ENCODE peak calls at places on chromosomes 7 and 10, in five cellular contexts. M is heart left ventricle, Q is ovary, F is lung, E is uterus. S is an unnamed sample.

GRCh38 chr7:144437370-144438191 is 34.1 kb upstream of the NOBOX start:
- DNase-seq in M (no peak), Q (peak; percentile 69), F (peak; percentile 34), E (peak; percentile 17), S (peak; percentile 17)

GRCh38 chr10:24957624-24958435 is 5.4 kb upstream of the PRTFDC1 start:
- DNase-seq in M (no peak), Q (no peak), F (no peak), E (no peak), S (peak; percentile 59)

GRCh38 chr10:86291616-86292340 is 74.8 kb downstream of the GRID1 start:
- DNase-seq in M (no peak), Q (no peak), F (peak; percentile 22), E (no peak), S (no peak)

GRCh38 chr10:26937371-26937770 is 76.6 kb upstream of the ABI1 start:
- DNase-seq in M (no peak), Q (no peak), F (no peak), E (no peak), S (no peak)

GRCh38 chr7:105879782-105880181 is 3.4 kb upstream of the ATXN7L1 start:
- DNase-seq in M (no peak), Q (no peak), F (no peak), E (no peak), S (no peak)

GRCh38 chr10:118472961-118473675 is 122.3 kb downstream of the PRLHR start:
- DNase-seq in M (no peak), Q (no peak), F (no peak), E (no peak), S (no peak)

GRCh38 chr7:35555386-35555785 is 139.5 kb downstream of the HERPUD2 start:
- DNase-seq in M (no peak), Q (no peak), F (no peak), E (no peak), S (no peak)

GRCh38 chr7:88339195-88339922 is 32.7 kb upstream of the STEAP4 start:
- DNase-seq in M (no peak), Q (no peak), F (no peak), E (no peak), S (no peak)

GRCh38 chr10:73771722-73772279 is 10.0 kb upstream of the CHCHD1 start:
- DNase-seq in M (peak; percentile 96), Q (peak; percentile 90), F (no peak), E (no peak), S (peak; percentile 98)

GRCh38 chr7:70498232-70498631 is 633.7 kb upstream of the GALNT17 start:
- DNase-seq in M (no peak), Q (no peak), F (no peak), E (no peak), S (no peak)

GRCh38 chr7:141280100-141280499 is 206.2 kb downstream of the TMEM178B start:
- DNase-seq in M (no peak), Q (no peak), F (no peak), E (no peak), S (no peak)

GRCh38 chr10:42951486-42952251 is 125.2 kb upstream of the RET start:
- DNase-seq in M (peak; percentile 72), Q (no peak), F (no peak), E (no peak), S (no peak)

GRCh38 chr7:40569326-40569725 is 434.5 kb downstream of the SUGCT start:
- DNase-seq in M (no peak), Q (no peak), F (no peak), E (no peak), S (no peak)

GRCh38 chr10:72340911-72341310 is 13.8 kb downstream of the DNAJB12 start:
- DNase-seq in M (peak; percentile 67), Q (no peak), F (no peak), E (no peak), S (no peak)

GRCh38 chr10:45557275-45557905 is 115.2 kb downstream of the ZFAND4 start:
- DNase-seq in M (no peak), Q (no peak), F (no peak), E (no peak), S (no peak)

GRCh38 chr7:47046949-47047348 is 535.0 kb downstream of the TNS3 start:
- DNase-seq in M (no peak), Q (no peak), F (no peak), E (no peak), S (no peak)

GRCh38 chr10:102492983-102493382 is 9.5 kb downstream of the ACTR1A start:
- DNase-seq in M (no peak), Q (no peak), F (no peak), E (no peak), S (no peak)

GRCh38 chr10:3090914-3091313 is 23.6 kb downstream of the PFKP start:
- DNase-seq in M (no peak), Q (no peak), F (peak; percentile 82), E (peak; percentile 43), S (peak; percentile 75)

GRCh38 chr10:13291821-13292773 is 7.8 kb downstream of the PHYH start:
- DNase-seq in M (no peak), Q (no peak), F (no peak), E (no peak), S (no peak)

GRCh38 chr7:80699656-80700318 is 61.3 kb downstream of the CD36 start:
- DNase-seq in M (no peak), Q (no peak), F (no peak), E (no peak), S (no peak)

GRCh38 chr7:41027428-41028115 is 675.3 kb downstream of the INHBA start:
- DNase-seq in M (no peak), Q (no peak), F (no peak), E (no peak), S (no peak)

GRCh38 chr10:72981882-72982529 is 27.4 kb upstream of the PLA2G12B start:
- DNase-seq in M (no peak), Q (no peak), F (no peak), E (no peak), S (no peak)

GRCh38 chr7:115097175-115097671 is 175.3 kb downstream of the MDFIC start:
- DNase-seq in M (no peak), Q (no peak), F (no peak), E (no peak), S (no peak)

GRCh38 chr10:97109562-97109961 is 76.2 kb downstream of the SLIT1 start:
- DNase-seq in M (no peak), Q (no peak), F (no peak), E (no peak), S (no peak)

GRCh38 chr7:51255536-51256243 is 60.9 kb downstream of the COBL start:
- DNase-seq in M (no peak), Q (no peak), F (no peak), E (no peak), S (no peak)

GRCh38 chr7:69318794-69319193 is 279.5 kb upstream of the AUTS2 start:
- DNase-seq in M (no peak), Q (no peak), F (no peak), E (no peak), S (no peak)

GRCh38 chr7:84786073-84786472 is 400.8 kb downstream of the SEMA3D start:
- DNase-seq in M (no peak), Q (no peak), F (no peak), E (no peak), S (no peak)

GRCh38 chr10:58781873-58782488 is 269.3 kb downstream of the BICC1 start:
- DNase-seq in M (no peak), Q (no peak), F (no peak), E (no peak), S (no peak)

DNA sequence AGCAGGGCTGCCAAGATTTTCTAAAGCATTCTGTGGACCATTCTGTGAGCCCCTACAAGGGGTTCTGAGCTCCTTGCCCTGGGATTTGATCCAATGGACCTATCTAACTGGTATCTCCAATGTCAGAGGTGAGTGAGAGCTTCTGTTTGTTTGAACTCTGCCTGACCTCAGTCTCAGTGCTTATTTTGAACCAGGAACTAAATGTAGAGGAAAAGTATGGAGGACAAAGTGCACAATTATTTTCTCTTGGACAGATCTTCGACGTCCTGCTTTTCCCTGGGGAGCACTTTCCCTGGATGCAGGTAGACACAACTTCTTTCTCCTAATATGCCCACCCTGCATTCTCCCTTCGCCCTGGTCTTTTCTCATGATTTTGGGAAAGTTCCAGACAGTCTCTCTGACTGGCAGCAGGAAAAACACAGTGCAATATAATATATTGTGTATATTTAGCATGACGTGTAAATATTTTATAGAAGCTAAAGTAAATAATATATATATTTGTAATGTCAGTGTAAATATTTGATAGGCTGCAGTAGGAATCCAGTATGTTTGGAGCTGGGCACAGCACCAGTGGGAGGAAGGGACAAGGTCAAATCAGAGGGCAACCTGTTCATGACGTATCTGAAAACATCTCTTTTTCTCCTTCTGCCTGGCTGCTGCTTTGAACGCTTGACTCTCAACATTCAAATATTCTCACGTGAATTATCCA is 184.1 kb upstream of the LYZL1 start:
- DNase-seq in M (no peak), Q (no peak), F (no peak), E (no peak), S (no peak)
- H3K4me1 ChIP-seq in M (peaks cover 2% of the 10 kb centered on the region), Q (peaks cover 3% of the 10 kb centered on the region), F (no peaks in the 10 kb centered on the region), E (no peaks in the 10 kb centered on the region), S (no peaks in the 10 kb centered on the region)

GRCh38 chr10:88106348-88106747 is 242.9 kb downstream of the PTEN start:
- DNase-seq in M (no peak), Q (no peak), F (no peak), E (no peak), S (no peak)
- H3K27ac ChIP-seq in M (no peak overlapping the region), Q (no peak overlapping the region), F (no peak overlapping the region), E (no peak overlapping the region), S (no peak overlapping the region)

DNA sequence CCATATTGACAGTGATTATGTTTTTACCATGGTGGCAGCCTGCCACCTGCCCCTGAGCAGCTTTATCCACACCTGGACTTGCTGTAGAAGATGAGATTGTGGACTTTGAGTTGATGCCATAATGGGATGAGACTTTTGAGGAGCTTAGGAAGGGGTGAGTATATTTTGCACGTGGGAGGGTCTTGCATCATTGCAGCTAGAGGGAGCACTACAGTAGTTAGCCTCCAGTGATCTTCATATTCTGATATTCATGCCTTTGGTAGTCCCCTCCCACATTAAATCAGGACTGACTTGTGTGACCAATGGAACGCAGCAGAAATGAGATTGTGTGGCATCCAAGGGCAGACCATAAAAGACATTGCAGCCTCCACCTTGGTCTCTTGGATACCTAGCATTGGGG is 18.2 kb upstream of the COL13A1 start:
- DNase-seq in M (no peak), Q (no peak), F (no peak), E (no peak), S (no peak)
- H3K4me1 ChIP-seq in M (no peaks in the 10 kb centered on the region), Q (no peaks in the 10 kb centered on the region), F (no peaks in the 10 kb centered on the region), E (no peaks in the 10 kb centered on the region), S (no peaks in the 10 kb centered on the region)

DNA sequence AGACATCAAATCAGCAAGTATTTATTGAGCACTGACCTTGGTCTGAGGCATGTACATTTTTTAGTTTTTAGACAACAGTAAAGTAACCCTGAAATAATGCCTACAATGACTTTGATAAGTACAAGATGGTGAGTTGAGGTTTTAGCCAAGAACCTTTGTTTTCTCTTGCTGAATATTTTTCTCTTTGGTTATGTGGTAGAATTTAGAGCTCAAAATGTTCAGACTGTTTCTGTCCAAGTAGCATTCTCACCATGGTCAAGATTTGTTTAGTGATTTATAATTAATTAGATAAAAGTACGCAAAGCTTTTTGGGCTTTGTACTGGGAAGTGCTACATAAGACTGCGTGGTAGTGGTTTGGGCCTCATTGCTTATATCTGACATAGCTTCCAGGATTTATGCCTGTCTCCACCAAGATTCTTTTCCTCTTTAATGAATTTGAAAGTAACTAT is 102.4 kb downstream of the KAT6B start:
- DNase-seq in M (no peak), Q (no peak), F (no peak), E (no peak), S (no peak)
- H3K27ac ChIP-seq in M (peak overlapping the region; percentile 32), Q (peak overlapping the region; percentile 56), F (peak overlapping the region; percentile 29), E (peak overlapping the region; percentile 70), S (no peak overlapping the region)

GRCh38 chr7:76303829-76304505 is 1.5 kb downstream of the HSPB1 start:
- DNase-seq in M (no peak), Q (no peak), F (no peak), E (no peak), S (no peak)
- H3K4me1 ChIP-seq in M (peaks cover 37% of the 10 kb centered on the region), Q (peaks cover 9% of the 10 kb centered on the region), F (peaks cover 14% of the 10 kb centered on the region), E (peaks cover 4% of the 10 kb centered on the region), S (peaks cover 5% of the 10 kb centered on the region)

GRCh38 chr7:4814463-4814862 is 39.0 kb downstream of the AP5Z1 start:
- DNase-seq in M (no peak), Q (no peak), F (no peak), E (no peak), S (no peak)
- H3K27ac ChIP-seq in M (no peak overlapping the region), Q (no peak overlapping the region), F (no peak overlapping the region), E (no peak overlapping the region), S (no peak overlapping the region)

S was measured in right cardiac atrium.